ENCODE peak calls at places on chromosome 19, in five cellular contexts. B is progenitor cell of endocrine pancreas, G is colonic mucosa, X is pancreas, A is endodermal cell. N is an unnamed sample.
A peak's percentile ranks its signal among the peaks of the same experiment; 100 is the strongest.

GRCh38 chr19:16338470-16339360 is 14.1 kb downstream of the KLF2 start:
- DNase-seq in A (peak; percentile 57), B (no peak), G (no peak), X (no peak), N (no peak)

GRCh38 chr19:13629687-13630357 is 123.5 kb upstream of the CACNA1A start:
- DNase-seq in B (no peak), X (no peak), A (no peak), G (no peak), N (no peak)

GRCh38 chr19:6126335-6126974 is 9.0 kb upstream of the ACSBG2 start:
- DNase-seq in X (no peak), G (no peak), A (peak; percentile 52), B (no peak), N (no peak)

GRCh38 chr19:11159598-11160001 is 4.0 kb upstream of the SPC24 start:
- DNase-seq in B (no peak), A (no peak), X (no peak), G (no peak), N (no peak)

GRCh38 chr19:19866599-19867248 is 1.0 kb downstream of the ZNF253 start:
- DNase-seq in B (peak; percentile 35), X (peak; percentile 23), G (peak; percentile 36), A (peak; percentile 92), N (peak; percentile 6)

GRCh38 chr19:11092181-11092538 is 2.9 kb downstream of the LDLR start:
- DNase-seq in B (no peak), G (no peak), A (no peak), X (no peak), N (no peak)

GRCh38 chr19:52665529-52665928 is 27.4 kb upstream of the ZNF83 start:
- DNase-seq in B (no peak), A (no peak), X (no peak), G (no peak), N (no peak)

GRCh38 chr19:13877303-13877702 is 369 bp downstream of the NANOS3 start:
- DNase-seq in G (no peak), X (no peak), B (no peak), A (no peak), N (no peak)

GRCh38 chr19:43501661-43502418 is 2.7 kb downstream of the PHLDB3 start:
- DNase-seq in A (peak; percentile 87), B (no peak), X (no peak), G (no peak), N (peak; percentile 64)

GRCh38 chr19:30567535-30568232 is 195.5 kb downstream of the ZNF536 start:
- DNase-seq in A (peak; percentile 13), B (no peak), X (no peak), G (no peak), N (peak; percentile 20)

GRCh38 chr19:6138066-6138465 is 2.6 kb downstream of the ACSBG2 start:
- DNase-seq in B (no peak), X (no peak), A (no peak), G (no peak), N (no peak)

GRCh38 chr19:22144394-22144793 is 52.4 kb downstream of the ZNF676 start:
- DNase-seq in G (no peak), A (no peak), X (no peak), B (no peak), N (peak; percentile 1)

GRCh38 chr19:51726049-51726448 is 2.3 kb upstream of the HAS1 start:
- DNase-seq in G (peak; percentile 39), B (no peak), A (peak; percentile 59), X (no peak), N (no peak)

GRCh38 chr19:14116918-14117578 is 514 bp downstream of the PRKACA start:
- DNase-seq in B (peak; percentile 28), G (peak; percentile 31), X (peak; percentile 75), A (peak; percentile 57), N (no peak)

GRCh38 chr19:6752257-6753177 is 13.0 kb downstream of the TRIP10 start:
- DNase-seq in X (no peak), B (peak; percentile 78), A (peak; percentile 95), G (peak; percentile 89), N (peak; percentile 66)

GRCh38 chr19:55016017-55016416 is 22.0 kb downstream of the GP6 start:
- DNase-seq in A (no peak), B (no peak), G (no peak), X (no peak), N (no peak)

GRCh38 chr19:35743640-35744306 is 1.4 kb downstream of the U2AF1L4 start:
- DNase-seq in G (no peak), B (no peak), A (no peak), X (peak; percentile 42), N (no peak)

GRCh38 chr19:14167594-14168138 is 31.3 kb upstream of the ASF1B start:
- DNase-seq in B (no peak), X (no peak), G (no peak), A (no peak), N (no peak)

GRCh38 chr19:10962863-10963262 is 2.0 kb downstream of the SMARCA4 start:
- DNase-seq in X (no peak), A (no peak), B (no peak), G (no peak), N (no peak)

GRCh38 chr19:35695895-35696422 is 8.4 kb upstream of the ZBTB32 start:
- DNase-seq in X (no peak), B (no peak), A (no peak), G (no peak), N (no peak)

GRCh38 chr19:51751655-51752054 is at the start of gene FPR1:
- DNase-seq in X (no peak), B (no peak), A (no peak), G (no peak), N (no peak)

GRCh38 chr19:51971624-51972023 is 15.0 kb downstream of the ZNF350 start:
- DNase-seq in G (no peak), A (no peak), B (no peak), X (no peak), N (peak; percentile 18)

GRCh38 chr19:13262450-13262849 is 112.2 kb downstream of the IER2 start:
- DNase-seq in B (no peak), X (no peak), G (no peak), A (no peak), N (no peak)

GRCh38 chr19:4069331-4069959 is 2.7 kb upstream of the ZBTB7A start:
- DNase-seq in G (peak; percentile 54), B (no peak), A (peak; percentile 50), X (no peak), N (no peak)

GRCh38 chr19:54480048-54480447 is 7.0 kb upstream of the CDC42EP5 start:
- DNase-seq in G (no peak), A (no peak), B (no peak), X (no peak), N (no peak)

GRCh38 chr19:51688665-51689571 is 4.2 kb upstream of the SPACA6 start:
- DNase-seq in B (peak; percentile 67), G (peak; percentile 82), X (peak; percentile 93), A (peak; percentile 95), N (peak; percentile 77)

GRCh38 chr19:21581646-21582045 is 76.2 kb downstream of the ZNF429 start:
- DNase-seq in B (no peak), A (no peak), G (no peak), X (no peak), N (no peak)

GRCh38 chr19:9741476-9742171 is 26.9 kb downstream of the ZNF846 start:
- DNase-seq in B (no peak), X (no peak), G (no peak), A (no peak), N (no peak)
- TF ChIP-seq CTCF in B (no peak), X (no peak), G (no peak), A (no peak), N (no peak)

GRCh38 chr19:1780272-1780957 is 27.1 kb downstream of the ONECUT3 start:
- DNase-seq in B (no peak), G (no peak), A (no peak), X (no peak), N (no peak)
- TF ChIP-seq CTCF in B (peak; percentile 33), G (no peak), A (peak; percentile 27), X (no peak), N (no peak)

DNA sequence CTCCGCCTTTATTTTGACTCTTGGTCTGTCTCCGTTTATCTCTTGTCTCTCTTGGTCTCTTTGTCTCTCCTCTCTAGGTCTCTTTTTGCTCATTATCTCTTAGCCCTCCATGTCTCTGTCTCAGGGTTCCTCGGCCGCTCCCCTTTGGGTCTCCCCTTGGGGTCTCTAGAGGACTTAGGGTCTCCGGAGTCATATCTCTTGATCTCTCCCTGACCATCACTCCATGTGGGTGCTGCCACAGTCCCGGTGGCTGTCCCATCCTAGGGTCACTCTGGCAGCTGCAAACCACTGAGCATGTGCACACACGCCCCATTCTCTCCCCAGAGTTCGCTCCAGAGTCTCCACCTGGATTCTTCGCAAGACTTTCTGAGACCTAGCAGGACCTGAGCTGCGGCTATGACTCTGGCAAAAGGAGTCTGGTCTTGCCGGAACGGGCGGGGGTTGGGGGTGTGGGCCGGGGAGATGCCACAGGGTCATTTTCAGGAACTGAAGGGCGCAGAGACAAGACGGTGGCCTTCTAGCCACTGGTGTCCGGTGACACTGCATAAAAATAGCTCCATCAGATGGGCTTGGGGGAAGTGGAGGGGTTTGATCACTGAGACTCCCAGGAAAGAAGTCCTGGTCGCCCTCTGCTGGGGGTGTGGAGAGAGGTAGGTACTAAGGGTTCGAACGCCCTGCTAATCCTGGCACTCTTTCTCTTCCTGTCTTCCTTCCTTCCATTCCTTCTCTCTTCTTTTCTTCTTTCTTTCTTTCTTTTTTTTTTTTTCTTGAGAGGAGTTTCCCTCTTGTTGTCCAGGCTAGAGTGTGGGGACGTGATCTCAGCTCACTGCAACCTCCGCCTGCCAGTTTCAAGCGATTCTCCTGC is 1.2 kb upstream of the KCNA7 start:
- DNase-seq in A (peak; percentile 80), G (no peak), B (no peak), X (no peak), N (no peak)
- TF ChIP-seq CTCF in A (peak; percentile 70), G (no peak), B (peak; percentile 22), X (no peak), N (no peak)

GRCh38 chr19:18386543-18387251 is 739 bp downstream of the GDF15 start:
- DNase-seq in A (no peak), B (no peak), G (peak; percentile 82), X (no peak), N (no peak)

GRCh38 chr19:18385359-18385674 is 641 bp upstream of the GDF15 start:
- DNase-seq in G (no peak), A (no peak), X (no peak), B (no peak), N (no peak)

GRCh38 chr19:18387395-18387794 is 1.4 kb downstream of the GDF15 start:
- DNase-seq in B (no peak), A (no peak), G (no peak), X (no peak), N (no peak)

GRCh38 chr19:18384775-18385174 is 1.2 kb upstream of the GDF15 start:
- DNase-seq in B (no peak), G (no peak), A (no peak), X (no peak), N (no peak)

DNA sequence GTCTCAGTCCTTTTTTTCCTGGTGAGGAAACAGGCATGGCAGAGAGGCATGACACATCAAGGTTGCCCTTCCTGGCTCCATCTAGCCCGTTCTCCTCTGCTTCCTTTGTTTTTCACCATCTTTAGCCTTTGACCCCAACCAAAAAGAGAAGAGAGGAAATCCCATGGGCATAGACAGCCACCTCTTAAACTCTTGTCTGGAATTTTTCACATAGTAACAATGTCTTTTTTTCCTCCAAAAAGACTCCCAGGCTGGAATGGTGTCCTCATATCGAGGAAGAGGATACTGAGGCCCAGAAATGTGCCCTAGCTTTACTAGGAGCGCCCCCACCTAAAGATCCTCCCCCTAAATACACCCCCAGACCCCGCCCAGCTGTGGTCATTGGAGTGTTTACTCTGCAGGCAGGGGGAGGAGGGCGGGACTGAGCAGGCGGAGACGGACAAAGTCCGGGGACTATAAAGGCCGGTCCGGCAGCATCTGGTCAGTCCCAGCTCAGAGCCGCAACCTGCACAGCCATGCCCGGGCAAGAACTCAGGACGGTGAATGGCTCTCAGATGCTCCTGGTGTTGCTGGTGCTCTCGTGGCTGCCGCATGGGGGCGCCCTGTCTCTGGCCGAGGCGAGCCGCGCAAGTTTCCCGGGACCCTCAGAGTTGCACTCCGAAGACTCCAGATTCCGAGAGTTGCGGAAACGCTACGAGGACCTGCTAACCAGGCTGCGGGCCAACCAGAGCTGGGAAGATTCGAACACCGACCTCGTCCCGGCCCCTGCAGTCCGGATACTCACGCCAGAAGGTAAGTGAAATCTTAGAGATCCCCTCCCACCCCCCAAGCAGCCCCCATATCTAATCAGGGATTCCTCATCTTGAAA is at the start of gene GDF15:
- DNase-seq in A (peak; percentile 92), X (peak; percentile 96), G (peak; percentile 98), B (peak; percentile 59), N (peak; percentile 64)
- TF ChIP-seq CTCF in A (peak; percentile 82), X (peak; percentile 69), G (peak; percentile 75), B (peak; percentile 67), N (peak; percentile 54)